ENCODE peak calls at places on chromosomes 13 and 19, in eight cellular contexts. C is foreskin fibroblast, T is Caco-2, P is GM12865, B is cardiac fibroblast, O is lower leg skin, G is transverse colon, N is neural progenitor cell. W is an unnamed sample.

GRCh38 chr19:8607386-8607785 is 3.1 kb downstream of the ADAMTS10 start:
- DNase-seq in G (no peak), P (no peak), O (peak), N (no peak), B (peak), T (no peak), C (peak), W (no peak)

GRCh38 chr19:41691268-41691970 is 3.3 kb upstream of the CEACAM7 start:
- DNase-seq in C (peak), N (no peak), O (peak), G (peak), T (no peak), B (peak), P (peak), W (no peak)

GRCh38 chr19:10086032-10086903 is at the start of gene SHFL:
- DNase-seq in P (peak), T (no peak), N (peak), C (peak), O (peak), B (peak), G (peak), W (no peak)

GRCh38 chr19:49758292-49758691 is 4.8 kb downstream of the TSKS start:
- DNase-seq in B (peak), N (no peak), G (no peak), T (no peak), P (no peak), O (no peak), C (peak), W (no peak)

GRCh38 chr13:52010890-52011689 is at the start of gene ATP7B:
- DNase-seq in B (no peak), N (peak), C (peak), T (peak), O (peak), P (peak), G (peak), W (no peak)

GRCh38 chr13:78589206-78589605 is 14.1 kb downstream of the POU4F1 start:
- DNase-seq in P (peak), G (no peak), T (peak), C (peak), N (peak), O (no peak), B (no peak), W (no peak)

GRCh38 chr13:109744512-109745051 is 41.8 kb downstream of the IRS2 start:
- DNase-seq in C (peak), B (peak), P (no peak), O (no peak), N (no peak), G (peak), T (no peak), W (no peak)

GRCh38 chr19:38713227-38713649 is 31.0 kb downstream of the CAPN12 start:
- DNase-seq in O (no peak), T (no peak), C (peak), P (no peak), N (no peak), B (no peak), G (peak), W (no peak)

GRCh38 chr19:28021316-28022185 is 1191.4 kb downstream of the UQCRFS1 start:
- DNase-seq in T (no peak), G (no peak), N (no peak), C (no peak), O (no peak), P (peak), B (no peak), W (no peak)

GRCh38 chr19:33292595-33293254 is 9.6 kb downstream of the CEBPA start:
- DNase-seq in T (no peak), O (peak), C (peak), P (no peak), B (no peak), G (peak), N (no peak), W (no peak)

GRCh38 chr19:39398297-39398864 is 7.2 kb downstream of the MED29 start:
- DNase-seq in N (no peak), B (peak), O (peak), P (peak), G (peak), C (peak), T (peak), W (no peak)

GRCh38 chr19:49080392-49080791 is 4.9 kb upstream of the SNRNP70 start:
- DNase-seq in B (no peak), G (no peak), T (no peak), N (no peak), P (no peak), C (no peak), O (no peak), W (no peak)

GRCh38 chr13:21767032-21767431 is 96.2 kb downstream of the FGF9 start:
- DNase-seq in B (no peak), P (no peak), G (no peak), N (no peak), O (no peak), C (no peak), T (no peak), W (no peak)

GRCh38 chr19:19817357-19817756 is 4.2 kb downstream of the ZNF506 start:
- DNase-seq in N (no peak), O (no peak), T (no peak), G (no peak), B (no peak), P (no peak), C (no peak), W (no peak)

GRCh38 chr13:73851104-73851503 is 283.1 kb downstream of the KLF12 start:
- DNase-seq in T (no peak), O (no peak), P (no peak), C (no peak), N (no peak), G (no peak), B (peak), W (no peak)

GRCh38 chr13:73850104-73850898 is 283.9 kb downstream of the KLF12 start:
- DNase-seq in G (no peak), B (no peak), P (no peak), N (no peak), T (no peak), O (no peak), C (no peak), W (no peak)

GRCh38 chr13:73844986-73845385 is 289.2 kb downstream of the KLF12 start:
- DNase-seq in T (no peak), B (peak), N (no peak), C (no peak), P (no peak), O (no peak), G (no peak), W (no peak)

GRCh38 chr13:73849292-73849691 is 284.9 kb downstream of the KLF12 start:
- DNase-seq in G (peak), O (no peak), N (peak), T (peak), P (peak), B (peak), C (peak), W (no peak)
- TF ChIP-seq CTCF in G (peak), O (no peak), N (peak), T (peak), P (peak), B (peak), C (peak), W (peak)

GRCh38 chr19:4114181-4114580 is 9.7 kb downstream of the MAP2K2 start:
- DNase-seq in T (no peak), G (no peak), P (no peak), O (no peak), C (no peak), B (no peak), N (no peak), W (no peak)

GRCh38 chr19:4112367-4112766 is 11.6 kb downstream of the MAP2K2 start:
- DNase-seq in O (no peak), C (no peak), G (no peak), P (no peak), B (no peak), T (no peak), N (no peak), W (no peak)

GRCh38 chr19:4108767-4109625 is 14.9 kb downstream of the MAP2K2 start:
- DNase-seq in T (no peak), P (peak), B (no peak), G (peak), O (no peak), C (no peak), N (no peak), W (no peak)

GRCh38 chr19:4113398-4114088 is 10.4 kb downstream of the MAP2K2 start:
- DNase-seq in N (no peak), B (no peak), O (no peak), C (no peak), T (no peak), P (no peak), G (no peak), W (no peak)

DNA sequence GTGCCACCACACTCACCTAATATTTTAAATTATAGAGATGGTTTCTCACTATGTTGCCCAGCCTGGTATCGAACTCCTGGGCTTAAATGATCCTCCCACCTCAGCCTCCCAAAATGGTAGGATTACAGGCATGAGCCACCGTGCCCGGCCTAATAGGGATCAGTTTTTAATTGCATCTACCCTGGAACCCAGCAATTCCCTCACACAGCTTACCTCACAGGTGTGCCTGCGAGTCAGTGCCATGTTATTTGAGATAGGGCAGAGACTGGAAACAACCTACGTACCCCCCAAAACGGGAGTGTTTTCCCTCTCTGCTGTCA is 14.3 kb downstream of the MAP2K2 start:
- DNase-seq in B (no peak), T (no peak), P (no peak), C (no peak), N (no peak), G (no peak), O (no peak), W (no peak)
- H3K4me3 ChIP-seq in B (no peak), T (no peak), P (no peak), C (no peak), N (no peak), G (no peak), O (no peak), W (no peak)

GRCh38 chr19:6551607-6552450 is 21.0 kb downstream of the TNFSF9 start:
- DNase-seq in B (peak), C (no peak), N (peak), P (peak), O (no peak), T (no peak), G (peak), W (no peak)
- TF ChIP-seq CTCF in B (peak), C (no peak), N (peak), P (peak), O (no peak), T (no peak), G (no peak), W (no peak)

GRCh38 chr13:110797230-110797877 is 83.9 kb downstream of the ING1 start:
- DNase-seq in O (no peak), G (no peak), C (peak), B (no peak), T (no peak), N (no peak), P (no peak), W (no peak)

GRCh38 chr13:110794209-110794608 is 80.7 kb downstream of the ING1 start:
- DNase-seq in T (no peak), G (no peak), N (no peak), P (no peak), O (no peak), C (no peak), B (no peak), W (no peak)

GRCh38 chr13:110801044-110801443 is 87.5 kb downstream of the ING1 start:
- DNase-seq in O (no peak), N (no peak), P (peak), B (no peak), T (no peak), C (peak), G (no peak), W (no peak)

GRCh38 chr13:110798595-110798994 is 85.1 kb downstream of the ING1 start:
- DNase-seq in P (no peak), N (no peak), B (no peak), G (no peak), O (no peak), C (no peak), T (no peak), W (no peak)

GRCh38 chr13:110799246-110800236 is 86.0 kb downstream of the ING1 start:
- DNase-seq in C (peak), P (no peak), G (no peak), O (no peak), T (no peak), B (peak), N (no peak), W (peak)
- H3K4me3 ChIP-seq in C (peak), P (no peak), G (peak), O (no peak), T (no peak), B (peak), N (no peak), W (peak)

GRCh38 chr13:36475468-36475867 is 43.2 kb downstream of the CCNA1 start:
- DNase-seq in T (no peak), B (peak), G (no peak), N (peak), O (no peak), C (peak), P (no peak), W (no peak)
- TF ChIP-seq CTCF in T (no peak), B (peak), G (no peak), N (peak), O (no peak), C (no peak), P (no peak), W (no peak)

GRCh38 chr19:18593367-18594095 is 4.9 kb downstream of the REX1BD start:
- DNase-seq in P (no peak), N (peak), C (no peak), T (no peak), G (no peak), O (no peak), B (no peak), W (no peak)

GRCh38 chr19:18591735-18592385 is 3.3 kb downstream of the REX1BD start:
- DNase-seq in P (no peak), G (no peak), T (no peak), C (peak), N (no peak), O (no peak), B (no peak), W (peak)

GRCh38 chr19:18594096-18594823 is 5.7 kb downstream of the REX1BD start:
- DNase-seq in B (peak), N (peak), T (peak), O (peak), G (peak), C (peak), P (peak), W (no peak)

GRCh38 chr19:18596752-18597157 is 8.2 kb downstream of the REX1BD start:
- DNase-seq in N (peak), G (peak), C (no peak), P (peak), O (no peak), B (peak), T (peak), W (no peak)

GRCh38 chr19:18594824-18595373 is 6.3 kb downstream of the REX1BD start:
- DNase-seq in G (no peak), P (no peak), B (no peak), N (peak), O (no peak), T (no peak), C (no peak), W (no peak)
- H3K4me3 ChIP-seq in G (no peak), P (peak), B (peak), N (peak), O (no peak), T (peak), C (peak), W (peak)

DNA sequence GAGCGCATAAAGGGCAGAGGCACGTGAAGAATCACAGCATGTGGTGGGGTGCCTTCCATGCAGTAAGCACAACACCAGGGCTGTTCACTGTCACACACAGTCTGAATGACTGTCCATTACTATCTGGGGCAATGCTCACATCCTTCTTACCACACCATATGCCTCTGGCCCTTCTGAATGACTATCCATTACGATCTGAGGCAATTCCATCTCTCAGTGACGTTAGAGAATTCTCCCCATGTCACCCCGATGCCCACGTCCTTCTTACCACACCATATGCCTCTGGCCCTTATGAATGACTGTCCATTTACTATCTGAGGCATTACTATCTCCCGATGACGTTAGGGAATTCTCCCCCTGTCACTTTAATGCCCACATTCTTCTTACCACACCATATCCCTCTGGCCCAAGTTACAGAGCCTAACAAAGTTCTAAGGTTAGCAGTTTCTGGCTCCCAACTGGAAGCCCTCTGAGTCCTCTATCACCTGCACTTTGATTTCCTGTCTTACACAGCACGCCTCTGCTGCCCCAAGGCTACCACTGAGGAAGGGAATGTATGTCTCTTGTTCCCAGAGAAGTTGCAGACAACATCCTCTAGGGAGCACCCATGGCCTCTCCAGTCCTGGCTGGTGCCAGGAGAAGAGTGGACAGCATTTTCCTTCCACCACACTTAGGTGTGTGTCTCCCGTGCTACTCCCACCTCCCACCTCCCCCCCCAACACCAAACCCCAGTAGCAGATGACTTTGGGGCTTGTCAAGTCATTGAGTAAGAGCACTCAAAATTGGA is 154.8 kb downstream of the COG6 start:
- DNase-seq in T (no peak), O (no peak), C (peak), P (no peak), G (no peak), N (no peak), B (no peak), W (no peak)
- TF ChIP-seq CTCF in T (no peak), O (no peak), C (peak), P (no peak), G (no peak), N (no peak), B (no peak), W (peak)

GRCh38 chr19:1592023-1592754 is 476 bp downstream of the MBD3 start:
- DNase-seq in N (peak), P (peak), C (peak), O (peak), B (peak), G (peak), T (peak), W (peak)

GRCh38 chr19:1590641-1591397 is 1.8 kb downstream of the MBD3 start:
- DNase-seq in G (peak), B (peak), C (peak), P (peak), O (no peak), T (no peak), N (peak), W (no peak)

GRCh38 chr19:1587872-1588271 is 4.8 kb downstream of the MBD3 start:
- DNase-seq in T (no peak), C (peak), P (no peak), B (no peak), G (no peak), N (no peak), O (no peak), W (no peak)

GRCh38 chr19:1592755-1593628 is at the start of gene MBD3:
- DNase-seq in G (peak), O (peak), B (peak), C (peak), P (peak), N (peak), T (peak), W (peak)

GRCh38 chr19:1591421-1592022 is 1.1 kb downstream of the MBD3 start:
- DNase-seq in N (peak), T (no peak), P (no peak), B (peak), O (no peak), C (peak), G (no peak), W (no peak)
- H3K4me3 ChIP-seq in N (peak), T (peak), P (peak), B (peak), O (peak), C (peak), G (peak), W (peak)

DNA sequence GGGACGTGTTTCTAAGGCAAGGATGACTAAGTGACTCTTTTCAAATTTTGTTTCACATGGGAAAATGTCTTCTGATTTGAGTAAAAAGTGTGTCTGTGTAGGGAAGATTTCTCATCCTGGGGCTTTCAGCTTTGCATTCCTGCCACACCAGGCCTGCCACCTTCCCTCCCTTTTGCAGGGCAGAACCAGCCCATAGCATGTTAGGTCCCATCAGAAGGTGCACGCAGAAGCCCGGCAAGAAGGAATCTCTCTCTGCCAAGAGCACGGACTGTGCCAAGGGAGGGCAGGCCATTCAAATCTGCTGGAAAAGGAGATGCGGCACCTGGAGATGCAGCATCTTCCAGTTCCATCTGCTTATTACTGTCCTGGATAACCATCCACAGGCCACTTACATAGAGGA is 212.0 kb downstream of the SLC7A1 start:
- DNase-seq in C (no peak), O (no peak), G (no peak), T (no peak), N (no peak), B (no peak), P (no peak), W (no peak)
- TF ChIP-seq CTCF in C (no peak), O (no peak), G (no peak), T (no peak), N (no peak), B (no peak), P (no peak), W (no peak)